ENCODE peak calls at places on chromosomes 16 and 17, in six cellular contexts. I is amygdala; X is mucosa of descending colon; G is NCI-H774; B is activated CD4-positive, CD25-positive, alpha-beta regulatory T cell; J is endodermal cell. A is an unnamed sample.

GRCh38 chr16:80723981-80724380 is 80.4 kb downstream of the CDYL2 start:
- DNase-seq in X (no peak), B (no peak), G (no peak), J (no peak), I (no peak), A (no peak)

GRCh38 chr17:1720856-1721386 is 3.6 kb upstream of the WDR81 start:
- DNase-seq in J (peak), B (peak), G (peak), X (no peak), I (peak), A (no peak)

GRCh38 chr17:5816491-5816890 is 232.2 kb upstream of the NLRP1 start:
- DNase-seq in G (no peak), B (no peak), J (no peak), I (no peak), X (no peak), A (no peak)

GRCh38 chr17:45430006-45430737 is 2.5 kb downstream of the ARHGAP27 start:
- DNase-seq in I (no peak), X (no peak), J (no peak), G (no peak), B (no peak), A (no peak)

GRCh38 chr16:987846-988245 is 6.3 kb downstream of the SOX8 start:
- DNase-seq in G (no peak), X (no peak), B (no peak), J (no peak), I (peak), A (no peak)

GRCh38 chr16:73125860-73126259 is 77.9 kb upstream of the ZFHX3 start:
- DNase-seq in I (no peak), B (no peak), X (no peak), G (no peak), J (no peak), A (no peak)

GRCh38 chr17:79109584-79109983 is 35.0 kb downstream of the ENGASE start:
- DNase-seq in J (peak), X (no peak), B (no peak), G (no peak), I (no peak), A (no peak)

GRCh38 chr17:8557176-8557806 is 73.2 kb downstream of the MYH10 start:
- DNase-seq in J (no peak), G (no peak), B (no peak), X (no peak), I (no peak), A (no peak)

GRCh38 chr16:10480151-10480550 is 94.3 kb downstream of the ATF7IP2 start:
- DNase-seq in B (no peak), G (no peak), J (no peak), I (no peak), X (no peak), A (no peak)

GRCh38 chr17:1997587-1998425 is 27.3 kb downstream of the RTN4RL1 start:
- DNase-seq in B (no peak), J (peak), I (no peak), G (no peak), X (peak), A (no peak)

GRCh38 chr17:21678451-21679081 is 13.8 kb upstream of the KCNJ18 start:
- DNase-seq in I (no peak), X (no peak), J (no peak), B (no peak), G (peak), A (no peak)

GRCh38 chr17:62631936-62632924 is 4.8 kb downstream of the MRC2 start:
- DNase-seq in G (no peak), J (peak), X (no peak), I (no peak), B (no peak), A (no peak)

GRCh38 chr17:79979201-79979840 is 56.4 kb downstream of the TBC1D16 start:
- DNase-seq in J (peak), X (peak), B (no peak), G (no peak), I (no peak), A (no peak)

GRCh38 chr16:89723279-89724250 is 2.2 kb downstream of the ZNF276 start:
- DNase-seq in J (no peak), I (peak), G (no peak), X (peak), B (peak), A (no peak)

GRCh38 chr17:48871035-48871550 is 21.5 kb upstream of the ATP5MC1 start:
- DNase-seq in G (no peak), B (no peak), I (no peak), J (no peak), X (no peak), A (no peak)

GRCh38 chr17:14205992-14206461 is 30.6 kb downstream of the CDRT15 start:
- DNase-seq in G (peak), B (peak), J (no peak), X (peak), I (no peak), A (peak)

GRCh38 chr16:30356401-30357084 is 1.4 kb upstream of the CD2BP2 start:
- DNase-seq in I (peak), B (no peak), X (peak), J (no peak), G (no peak), A (no peak)

GRCh38 chr16:81632392-81633146 is 146.5 kb upstream of the PLCG2 start:
- DNase-seq in J (no peak), G (no peak), X (no peak), I (no peak), B (peak), A (no peak)

GRCh38 chr17:38922538-38923291 is 2.7 kb upstream of the LASP1NB start:
- DNase-seq in G (no peak), I (peak), B (no peak), X (no peak), J (peak), A (peak)

GRCh38 chr17:443109-443508 is 90.5 kb upstream of the RPH3AL start:
- DNase-seq in G (no peak), X (no peak), J (no peak), I (no peak), B (no peak), A (no peak)

GRCh38 chr17:60354223-60354622 is 37.7 kb downstream of the USP32 start:
- DNase-seq in B (no peak), J (no peak), X (no peak), I (no peak), G (no peak), A (no peak)

GRCh38 chr17:33241390-33241789 is 51.7 kb downstream of the ASIC2 start:
- DNase-seq in G (no peak), X (no peak), B (no peak), I (no peak), J (no peak), A (no peak)

GRCh38 chr17:1030684-1031557 is 34.0 kb downstream of the TIMM22 start:
- DNase-seq in X (no peak), J (no peak), G (no peak), I (no peak), B (no peak), A (no peak)

GRCh38 chr16:72481419-72481818 is 309.5 kb upstream of the PMFBP1 start:
- DNase-seq in X (no peak), B (no peak), J (no peak), I (no peak), G (no peak), A (no peak)

GRCh38 chr17:81401727-81402529 is 6.7 kb downstream of the BAHCC1 start:
- DNase-seq in I (no peak), G (no peak), J (peak), X (no peak), B (no peak), A (no peak)

A was measured in lower leg skin.